ENCODE peak calls at places on chromosome 11, in seven cellular contexts. Z is astrocyte, P is PC-9, S is substantia nigra, N is uterus, T is lower lobe of right lung, V is right atrium auricular region. E is an unnamed sample.

GRCh38 chr11:105878510-105878909 is 143.5 kb downstream of the MSANTD4 start:
- DNase-seq in Z (no peak), P (no peak), S (no peak), N (no peak), T (no peak), V (no peak), E (no peak)

GRCh38 chr11:1233351-1234053 is 10.6 kb downstream of the MUC5B start:
- DNase-seq in Z (no peak), P (no peak), S (no peak), N (no peak), T (peak; percentile 30), V (no peak), E (no peak)

GRCh38 chr11:86999859-87000753 is 37.6 kb upstream of the TMEM135 start:
- DNase-seq in Z (peak; percentile 49), P (peak; percentile 78), S (no peak), N (no peak), T (no peak), V (no peak), E (no peak)

GRCh38 chr11:111645657-111646316 is 43.5 kb downstream of the SIK2 start:
- DNase-seq in Z (no peak), P (no peak), S (no peak), N (no peak), T (no peak), V (no peak), E (no peak)

GRCh38 chr11:102473543-102473942 is 21.0 kb upstream of the TMEM123 start:
- DNase-seq in Z (no peak), P (no peak), S (no peak), N (no peak), T (no peak), V (no peak), E (no peak)

GRCh38 chr11:102780491-102780918 is at the start of gene MMP10:
- DNase-seq in Z (peak; percentile 66), P (no peak), S (no peak), N (no peak), T (no peak), V (no peak), E (no peak)

GRCh38 chr11:2768471-2769408 is 68.9 kb upstream of the KCNQ1OT1 start:
- DNase-seq in Z (peak; percentile 78), P (peak; percentile 35), S (no peak), N (no peak), T (peak; percentile 30), V (peak; percentile 34), E (no peak)

GRCh38 chr11:112652786-112653390 is 308.3 kb upstream of the NCAM1 start:
- DNase-seq in Z (peak; percentile 65), P (no peak), S (no peak), N (no peak), T (no peak), V (no peak), E (no peak)

GRCh38 chr11:115215694-115216615 is 288.3 kb downstream of the CADM1 start:
- DNase-seq in Z (no peak), P (no peak), S (no peak), N (no peak), T (no peak), V (no peak), E (no peak)

GRCh38 chr11:92269841-92270240 is 45.2 kb downstream of the FAT3 start:
- DNase-seq in Z (peak; percentile 11), P (no peak), S (no peak), N (no peak), T (no peak), V (no peak), E (no peak)

GRCh38 chr11:1870721-1871466 is 18.0 kb downstream of the LSP1 start:
- DNase-seq in Z (no peak), P (no peak), S (no peak), N (no peak), T (peak; percentile 74), V (no peak), E (no peak)

GRCh38 chr11:111512296-111513239 is at the start of gene BTG4:
- DNase-seq in Z (no peak), P (no peak), S (no peak), N (no peak), T (peak; percentile 45), V (no peak), E (no peak)

GRCh38 chr11:62539238-62539925 is 7.2 kb downstream of the AHNAK start:
- DNase-seq in Z (peak; percentile 90), P (peak; percentile 94), S (no peak), N (peak; percentile 91), T (no peak), V (no peak), E (peak; percentile 45)

GRCh38 chr11:76208829-76209670 is 2.7 kb upstream of the WNT11 start:
- DNase-seq in Z (no peak), P (peak; percentile 82), S (peak; percentile 9), N (peak; percentile 65), T (peak; percentile 85), V (peak; percentile 72), E (peak; percentile 22)

GRCh38 chr11:67281552-67282150 is 7.5 kb upstream of the ANKRD13D start:
- DNase-seq in Z (no peak), P (no peak), S (no peak), N (no peak), T (peak; percentile 41), V (no peak), E (no peak)

GRCh38 chr11:2699185-2699530 is 636 bp downstream of the KCNQ1OT1 start:
- DNase-seq in Z (no peak), P (peak; percentile 20), S (no peak), N (peak; percentile 30), T (peak; percentile 56), V (no peak), E (no peak)

GRCh38 chr11:67117667-67118058 is 1.4 kb upstream of the KDM2A start:
- DNase-seq in Z (no peak), P (peak; percentile 33), S (no peak), N (peak; percentile 36), T (peak; percentile 67), V (no peak), E (no peak)

GRCh38 chr11:118870396-118871343 is 13.0 kb upstream of the CXCR5 start:
- DNase-seq in Z (no peak), P (peak; percentile 67), S (peak; percentile 68), N (peak; percentile 38), T (no peak), V (no peak), E (peak; percentile 27)

GRCh38 chr11:117986981-117987495 is 844 bp downstream of the IL10RA start:
- DNase-seq in Z (no peak), P (no peak), S (no peak), N (no peak), T (no peak), V (no peak), E (no peak)

DNA sequence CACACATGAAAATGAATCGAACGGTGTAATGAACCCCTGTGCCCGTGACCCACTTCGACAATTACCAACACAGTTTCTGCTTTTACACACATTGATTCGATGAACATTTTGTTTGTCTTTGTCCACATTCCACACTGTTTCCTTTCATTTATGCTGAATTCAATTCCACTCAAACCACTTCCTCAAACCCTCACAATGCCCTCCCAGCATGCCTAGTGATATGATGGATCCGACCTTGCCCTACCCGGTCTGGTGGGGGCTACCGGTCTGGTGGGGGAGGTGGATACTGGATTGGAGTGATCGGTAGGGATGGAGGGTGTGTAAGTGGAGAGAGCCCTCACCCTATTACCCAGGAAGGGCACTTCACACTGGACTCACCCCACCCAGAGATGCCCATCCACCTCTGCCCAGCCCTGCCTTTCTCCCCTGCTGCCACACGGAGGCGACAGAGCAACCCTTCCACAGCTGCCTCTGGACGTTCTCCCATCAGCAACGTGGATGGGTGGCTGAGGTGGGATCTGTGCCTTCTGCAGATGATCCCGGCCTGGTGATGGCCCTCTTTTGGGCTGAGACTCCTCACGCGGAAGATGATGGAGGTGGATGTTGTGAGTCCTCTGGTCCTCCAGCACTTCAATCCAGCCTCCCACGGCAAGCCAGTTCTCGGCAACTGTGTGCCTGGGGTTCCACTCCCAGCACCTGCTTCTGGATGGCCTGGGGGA is 33.0 kb upstream of the P2RY2 start:
- DNase-seq in Z (no peak), P (peak; percentile 88), S (peak; percentile 62), N (no peak), T (peak; percentile 79), V (peak; percentile 77), E (no peak)
- H3K27ac ChIP-seq in Z (peak overlapping the region; percentile 24), P (peak overlapping the region; percentile 82), S (no peak overlapping the region), N (no peak overlapping the region), T (no peak overlapping the region), V (no peak overlapping the region), E (no peak overlapping the region)

DNA sequence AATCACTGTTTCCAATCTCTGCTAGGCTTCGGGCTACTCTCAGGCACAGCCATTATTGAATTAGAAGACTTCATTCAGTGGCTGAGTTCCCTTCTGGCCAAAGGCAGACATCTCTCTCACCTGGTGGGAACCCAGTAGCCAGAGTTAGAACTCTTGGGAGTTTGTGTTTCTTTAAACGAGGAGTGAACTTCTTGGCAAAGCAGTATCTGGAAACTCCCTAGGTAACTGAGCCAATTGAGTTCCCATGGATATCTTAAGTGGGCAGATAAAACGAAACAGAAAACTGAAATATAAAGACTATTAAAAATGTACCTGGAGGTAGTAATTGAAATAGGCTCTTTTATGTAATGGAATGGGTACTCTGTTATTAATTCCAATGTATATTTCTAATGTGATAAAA is 125.6 kb downstream of the NELL1 start:
- DNase-seq in Z (no peak), P (no peak), S (no peak), N (no peak), T (no peak), V (no peak), E (no peak)
- H3K27ac ChIP-seq in Z (no peak overlapping the region), P (no peak overlapping the region), S (no peak overlapping the region), N (no peak overlapping the region), T (no peak overlapping the region), V (no peak overlapping the region), E (no peak overlapping the region)

GRCh38 chr11:35214181-35214770 is 75.3 kb downstream of the CD44 start:
- DNase-seq in Z (no peak), P (no peak), S (no peak), N (no peak), T (no peak), V (no peak), E (no peak)

GRCh38 chr11:35215945-35216344 is 77.0 kb downstream of the CD44 start:
- DNase-seq in Z (no peak), P (no peak), S (no peak), N (no peak), T (no peak), V (no peak), E (no peak)

GRCh38 chr11:35216962-35217667 is 78.1 kb downstream of the CD44 start:
- DNase-seq in Z (no peak), P (peak; percentile 37), S (no peak), N (no peak), T (no peak), V (no peak), E (no peak)

GRCh38 chr11:35211952-35212351 is 73.0 kb downstream of the CD44 start:
- DNase-seq in Z (no peak), P (no peak), S (no peak), N (no peak), T (no peak), V (no peak), E (no peak)

GRCh38 chr11:35214792-35215193 is 75.8 kb downstream of the CD44 start:
- DNase-seq in Z (peak; percentile 100), P (peak; percentile 58), S (no peak), N (no peak), T (no peak), V (no peak), E (no peak)
- H3K27ac ChIP-seq in Z (peak overlapping the region; percentile 90), P (peak overlapping the region; percentile 64), S (no peak overlapping the region), N (peak overlapping the region; percentile 16), T (peak overlapping the region; percentile 2), V (no peak overlapping the region), E (no peak overlapping the region)

DNA sequence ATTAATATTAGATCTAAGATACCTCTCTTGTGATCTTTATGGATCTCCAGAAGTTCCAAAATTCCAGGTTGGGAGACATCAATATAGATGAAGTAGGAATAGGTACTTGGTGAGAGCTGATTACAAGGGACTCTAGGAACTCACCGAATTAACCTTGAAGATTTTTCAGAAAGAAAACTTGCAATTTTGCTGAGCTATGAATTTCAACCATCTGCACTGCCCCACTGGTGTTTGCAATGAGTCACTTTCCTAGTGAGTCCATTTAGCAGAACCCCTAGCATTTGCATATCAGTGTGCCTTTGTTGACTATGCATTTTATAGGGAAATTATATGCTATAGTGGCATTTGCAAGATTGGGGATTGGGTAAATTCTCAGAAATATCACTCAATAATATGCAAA is 122.0 kb downstream of the CTNND1 start:
- DNase-seq in Z (no peak), P (no peak), S (no peak), N (no peak), T (no peak), V (no peak), E (no peak)
- H3K27ac ChIP-seq in Z (no peak overlapping the region), P (no peak overlapping the region), S (no peak overlapping the region), N (no peak overlapping the region), T (no peak overlapping the region), V (no peak overlapping the region), E (no peak overlapping the region)

E was measured in caudate nucleus.